ENCODE peak calls at places on chromosome 3, in nine cellular contexts. I is HL-60, X is stomach, D is endothelial cell of umbilical vein, H is HepG2, O is prostate gland, P is GM12878, U is H1, T is GM23338. K is an unnamed sample.

GRCh38 chr3:115698851-115699535 is 75.7 kb downstream of the GAP43 start:
- DNase-seq in H (no peak), D (no peak), P (no peak), X (no peak), I (no peak), U (peak; percentile 59), T (peak; percentile 93), O (no peak), K (no peak)

GRCh38 chr3:10968390-10968789 is 24.2 kb upstream of the SLC6A1 start:
- DNase-seq in D (no peak), H (no peak), T (peak; percentile 24), O (no peak), U (no peak), P (no peak), X (no peak), I (no peak), K (no peak)

GRCh38 chr3:67875338-67875737 is 220.9 kb upstream of the SUCLG2 start:
- DNase-seq in T (no peak), D (no peak), H (peak; percentile 50), I (no peak), U (no peak), X (no peak), P (no peak), O (no peak), K (no peak)

GRCh38 chr3:32968367-32969087 is 17.1 kb downstream of the CCR4 start:
- DNase-seq in D (no peak), X (no peak), T (no peak), H (no peak), U (no peak), I (no peak), O (no peak), P (no peak), K (no peak)

GRCh38 chr3:113685956-113686721 is 10.3 kb downstream of the USF3 start:
- DNase-seq in D (no peak), T (peak; percentile 64), O (no peak), H (peak; percentile 78), I (peak; percentile 42), X (no peak), P (no peak), U (no peak), K (no peak)

GRCh38 chr3:75272708-75273107 is 391.4 kb upstream of the FRG2C start:
- DNase-seq in I (no peak), P (no peak), T (no peak), D (no peak), O (no peak), H (no peak), U (no peak), X (no peak), K (no peak)

GRCh38 chr3:112401617-112402016 is 68.7 kb downstream of the CD200 start:
- DNase-seq in P (no peak), T (no peak), X (no peak), D (no peak), I (no peak), O (no peak), H (no peak), U (no peak), K (no peak)

GRCh38 chr3:150733373-150733935 is 29.5 kb downstream of the SIAH2 start:
- DNase-seq in P (no peak), H (peak; percentile 61), I (no peak), O (no peak), X (no peak), U (no peak), D (no peak), T (peak; percentile 21), K (no peak)

GRCh38 chr3:178078933-178079332 is 457.3 kb upstream of the KCNMB2 start:
- DNase-seq in T (peak; percentile 10), P (no peak), I (no peak), D (peak; percentile 99), H (no peak), X (no peak), O (no peak), U (no peak), K (no peak)

DNA sequence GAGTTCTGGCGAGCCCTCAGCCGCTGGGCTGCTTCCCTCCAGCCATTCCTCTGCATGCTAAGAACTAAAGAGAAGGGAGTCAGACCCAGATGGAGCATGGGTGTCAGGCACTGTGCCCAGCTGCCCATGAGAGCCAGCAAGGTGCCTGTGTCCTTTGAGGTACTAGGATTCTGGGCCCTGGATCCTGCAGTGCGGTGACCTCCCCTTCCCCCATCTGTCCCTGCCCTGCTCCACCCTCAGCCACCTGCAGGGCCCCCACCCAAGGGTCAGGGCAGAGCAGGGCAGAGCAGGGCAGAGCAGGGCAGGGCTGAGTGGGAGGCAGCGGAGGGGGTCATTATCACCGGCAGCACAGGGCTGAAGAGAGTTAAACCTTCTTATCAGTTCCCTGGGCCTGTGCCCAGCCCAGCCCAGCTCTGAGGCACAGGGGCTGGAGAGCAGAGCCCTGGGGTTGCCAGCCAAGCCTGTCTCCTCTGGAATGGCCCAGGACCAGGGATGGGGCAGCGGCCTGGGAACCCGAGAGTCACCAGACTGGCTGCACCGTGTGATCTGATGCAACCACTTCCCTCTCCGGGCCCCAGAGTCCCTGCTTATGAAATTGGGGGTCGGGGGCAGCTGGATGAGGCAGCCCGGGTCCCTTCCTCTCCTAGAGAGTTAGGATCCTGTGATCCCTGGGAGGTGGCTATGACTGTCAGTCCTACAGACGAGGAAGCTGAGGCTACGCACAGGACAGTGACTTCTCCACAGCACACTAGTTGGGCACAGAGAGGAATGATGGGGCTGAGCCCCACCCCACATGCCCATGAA is 17.3 kb downstream of the ZDHHC19 start:
- DNase-seq in I (peak; percentile 69), H (no peak), X (peak; percentile 90), U (no peak), T (no peak), O (no peak), D (no peak), P (no peak), K (peak; percentile 79)
- TF ChIP-seq POLR2AphosphoS5 in I (no peak), H (no peak), X (peak; percentile 49), U (no peak), T (no peak), O (no peak), D (no peak), P (no peak), K (peak; percentile 20)

DNA sequence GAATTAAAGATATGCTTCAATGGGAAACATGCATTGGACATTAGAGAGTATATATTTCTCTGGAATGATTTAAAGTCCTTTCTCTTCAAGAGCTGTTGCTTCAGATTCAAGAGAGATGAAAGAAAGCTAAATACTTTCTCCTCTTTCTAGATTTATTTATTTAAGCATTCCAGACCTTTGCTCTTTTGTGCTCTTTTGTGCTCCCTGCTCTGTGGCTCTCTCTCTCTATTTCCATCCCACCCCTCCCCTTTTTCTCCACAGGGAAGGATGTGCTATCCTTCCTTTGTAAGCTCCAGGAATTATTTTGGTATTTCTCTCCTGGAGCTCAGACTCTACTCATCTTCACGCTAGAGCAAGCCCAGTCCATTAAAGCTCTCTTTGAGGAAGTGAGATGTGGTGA is 871.9 kb upstream of the GBE1 start:
- DNase-seq in X (no peak), I (no peak), H (peak; percentile 78), T (peak; percentile 62), D (no peak), U (no peak), O (no peak), P (no peak), K (no peak)
- TF ChIP-seq POLR2AphosphoS5 in X (no peak), I (no peak), H (no peak), T (no peak), D (no peak), U (no peak), O (no peak), P (no peak), K (no peak)

GRCh38 chr3:72300621-72301020 is 515.7 kb upstream of the PROK2 start:
- DNase-seq in X (no peak), H (no peak), I (no peak), P (no peak), O (no peak), U (no peak), T (no peak), D (no peak), K (no peak)

GRCh38 chr3:72306800-72307341 is 521.9 kb upstream of the PROK2 start:
- DNase-seq in I (no peak), H (no peak), P (no peak), X (no peak), U (no peak), D (peak; percentile 26), T (peak; percentile 41), O (peak; percentile 92), K (no peak)

GRCh38 chr3:72301779-72302178 is 516.8 kb upstream of the PROK2 start:
- DNase-seq in H (no peak), D (no peak), P (no peak), I (no peak), T (no peak), U (no peak), O (peak; percentile 82), X (peak; percentile 63), K (peak; percentile 38)

GRCh38 chr3:72307438-72308105 is 522.6 kb upstream of the PROK2 start:
- DNase-seq in T (no peak), H (no peak), O (no peak), I (no peak), U (no peak), D (peak; percentile 52), P (no peak), X (no peak), K (no peak)

GRCh38 chr3:72303926-72304325 is 519.0 kb upstream of the PROK2 start:
- DNase-seq in P (no peak), X (no peak), O (no peak), D (peak; percentile 94), H (no peak), T (peak; percentile 19), I (no peak), U (no peak), K (no peak)
- TF ChIP-seq POLR2AphosphoS5 in P (no peak), X (no peak), O (no peak), D (peak; percentile 72), H (no peak), T (no peak), I (no peak), U (no peak), K (no peak)

GRCh38 chr3:196659901-196660351 is 20.4 kb downstream of the NRROS start:
- DNase-seq in I (no peak), O (no peak), X (no peak), D (no peak), U (no peak), H (no peak), P (no peak), T (no peak), K (no peak)

GRCh38 chr3:196660381-196661166 is 21.1 kb downstream of the NRROS start:
- DNase-seq in H (no peak), P (no peak), U (no peak), O (peak; percentile 49), T (no peak), D (no peak), I (no peak), X (peak; percentile 59), K (no peak)

GRCh38 chr3:196662033-196662432 is 22.5 kb downstream of the NRROS start:
- DNase-seq in H (no peak), I (no peak), O (no peak), X (no peak), U (no peak), D (no peak), P (no peak), T (no peak), K (no peak)

GRCh38 chr3:196662711-196663571 is 23.4 kb downstream of the NRROS start:
- DNase-seq in H (no peak), X (no peak), I (no peak), T (no peak), P (no peak), D (no peak), O (no peak), U (no peak), K (no peak)

DNA sequence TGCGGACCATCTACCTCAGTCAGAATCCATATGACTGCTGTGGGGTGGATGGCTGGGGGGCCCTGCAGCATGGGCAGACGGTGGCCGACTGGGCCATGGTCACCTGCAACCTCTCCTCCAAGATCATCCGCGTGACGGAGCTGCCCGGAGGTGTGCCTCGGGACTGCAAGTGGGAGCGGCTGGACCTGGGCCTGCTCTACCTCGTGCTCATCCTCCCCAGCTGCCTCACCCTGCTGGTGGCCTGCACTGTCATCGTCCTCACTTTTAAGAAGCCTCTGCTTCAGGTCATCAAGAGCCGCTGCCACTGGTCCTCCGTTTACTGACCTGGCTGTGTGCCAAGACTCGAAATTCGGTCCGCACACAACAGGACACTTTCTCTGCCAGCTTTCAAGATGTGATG is 21.9 kb downstream of the NRROS start:
- DNase-seq in U (no peak), O (no peak), X (no peak), I (no peak), D (no peak), T (no peak), P (no peak), H (no peak), K (no peak)
- TF ChIP-seq POLR2AphosphoS5 in U (no peak), O (no peak), X (no peak), I (peak; percentile 15), D (no peak), T (no peak), P (no peak), H (no peak), K (no peak)